ENCODE peak calls at places on chromosomes 13 and 19, in seven cellular contexts. Z, E, R, L, K, U and G are unnamed samples.

GRCh38 chr13:33963134-33963533 is 145.2 kb downstream of the RFC3 start:
- DNase-seq in Z (no peak), E (no peak), R (no peak), L (no peak), K (no peak), U (no peak), G (no peak)

GRCh38 chr13:110150384-110151091 is 156.4 kb downstream of the COL4A1 start:
- DNase-seq in Z (no peak), E (no peak), R (no peak), L (no peak), K (no peak), U (no peak), G (no peak)

GRCh38 chr13:113605461-113605860 is 20.9 kb downstream of the TFDP1 start:
- DNase-seq in Z (no peak), E (no peak), R (no peak), L (no peak), K (no peak), U (no peak), G (no peak)

GRCh38 chr13:20161275-20161950 is 561 bp upstream of the GJA3 start:
- DNase-seq in Z (no peak), E (peak; percentile 43), R (peak; percentile 61), L (no peak), K (no peak), U (no peak), G (no peak)

GRCh38 chr19:35095667-35096368 is 19.8 kb upstream of the FXYD3 start:
- DNase-seq in Z (peak; percentile 35), E (no peak), R (no peak), L (no peak), K (no peak), U (no peak), G (no peak)

GRCh38 chr13:20702945-20703784 is at the start of gene IL17D:
- DNase-seq in Z (peak; percentile 57), E (peak; percentile 76), R (peak; percentile 65), L (no peak), K (no peak), U (no peak), G (no peak)

GRCh38 chr19:40553885-40554857 is 22.5 kb upstream of the SHKBP1 start:
- DNase-seq in Z (no peak), E (no peak), R (peak; percentile 76), L (no peak), K (no peak), U (no peak), G (no peak)

GRCh38 chr13:95714142-95714832 is 37.3 kb downstream of the DNAJC3 start:
- DNase-seq in Z (no peak), E (no peak), R (no peak), L (no peak), K (no peak), U (no peak), G (peak; percentile 4)

GRCh38 chr19:14363203-14364097 is 17.8 kb upstream of the ADGRE5 start:
- DNase-seq in Z (peak; percentile 89), E (peak; percentile 58), R (peak; percentile 88), L (peak; percentile 77), K (peak; percentile 25), U (no peak), G (no peak)

GRCh38 chr19:29022165-29022564 is 190.8 kb downstream of the UQCRFS1 start:
- DNase-seq in Z (no peak), E (no peak), R (no peak), L (no peak), K (no peak), U (no peak), G (no peak)

DNA sequence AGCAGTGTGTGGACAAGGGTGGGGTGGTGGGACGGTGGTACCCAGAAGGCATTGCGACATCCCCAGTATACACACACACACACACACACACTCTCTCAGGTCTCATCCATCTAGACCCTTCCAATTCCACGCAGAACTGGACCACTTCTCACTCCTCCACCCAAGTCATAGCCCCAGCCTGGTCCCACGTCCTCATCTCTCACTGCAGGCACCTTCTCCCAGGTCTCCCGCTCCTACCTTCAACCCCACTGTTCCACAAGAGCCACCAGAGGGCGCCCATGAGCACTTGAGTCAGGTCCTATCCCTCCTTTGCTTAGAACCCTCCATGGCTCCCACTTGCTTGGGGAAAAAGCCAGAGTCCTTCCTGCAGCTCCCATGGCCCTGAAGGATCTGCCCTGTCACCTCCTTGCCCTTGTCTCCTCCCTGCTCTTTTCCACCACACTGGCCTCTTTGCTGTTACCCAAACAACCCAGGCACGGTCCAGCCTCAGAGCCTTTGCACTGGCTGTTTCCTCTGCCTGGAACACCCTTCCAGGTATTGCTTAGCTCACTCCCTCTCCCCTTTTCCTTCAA is 62.6 kb downstream of the IER2 start:
- DNase-seq in Z (peak; percentile 87), E (peak; percentile 72), R (peak; percentile 86), L (peak; percentile 56), K (peak; percentile 58), U (peak; percentile 20), G (no peak)
- TF ChIP-seq JUND in Z (no peak), E (no peak), R (no peak), L (no peak), K (no peak), U (no peak), G (no peak)

GRCh38 chr13:73765651-73766384 is 368.4 kb downstream of the KLF12 start:
- DNase-seq in Z (no peak), E (peak; percentile 59), R (peak; percentile 57), L (no peak), K (peak; percentile 75), U (no peak), G (peak; percentile 58)
- TF ChIP-seq JUND in Z (no peak), E (no peak), R (no peak), L (no peak), K (no peak), U (no peak), G (no peak)

GRCh38 chr13:101892296-101892695 is 439.8 kb downstream of the ITGBL1 start:
- DNase-seq in Z (no peak), E (no peak), R (no peak), L (no peak), K (no peak), U (no peak), G (no peak)

GRCh38 chr13:101893021-101893420 is 440.5 kb downstream of the ITGBL1 start:
- DNase-seq in Z (no peak), E (no peak), R (no peak), L (no peak), K (no peak), U (no peak), G (no peak)
- TF ChIP-seq JUND in Z (no peak), E (no peak), R (no peak), L (no peak), K (no peak), U (no peak), G (no peak)

GRCh38 chr19:50546527-50547221 is 21.6 kb downstream of the LRRC4B start:
- DNase-seq in Z (no peak), E (no peak), R (no peak), L (no peak), K (no peak), U (no peak), G (no peak)

GRCh38 chr19:50537769-50538230 is 24.1 kb upstream of the ASPDH start:
- DNase-seq in Z (peak; percentile 89), E (peak; percentile 93), R (peak; percentile 99), L (peak; percentile 79), K (peak; percentile 65), U (no peak), G (peak; percentile 82)

GRCh38 chr19:50547385-50548190 is 20.6 kb downstream of the LRRC4B start:
- DNase-seq in Z (no peak), E (peak; percentile 64), R (no peak), L (no peak), K (no peak), U (no peak), G (no peak)

GRCh38 chr19:50548191-50549058 is 19.8 kb downstream of the LRRC4B start:
- DNase-seq in Z (no peak), E (no peak), R (no peak), L (no peak), K (no peak), U (no peak), G (no peak)

GRCh38 chr19:50542825-50543428 is 25.3 kb downstream of the LRRC4B start:
- DNase-seq in Z (no peak), E (no peak), R (no peak), L (no peak), K (no peak), U (no peak), G (no peak)
- TF ChIP-seq JUND in Z (no peak), E (no peak), R (no peak), L (no peak), K (no peak), U (no peak), G (no peak)

DNA sequence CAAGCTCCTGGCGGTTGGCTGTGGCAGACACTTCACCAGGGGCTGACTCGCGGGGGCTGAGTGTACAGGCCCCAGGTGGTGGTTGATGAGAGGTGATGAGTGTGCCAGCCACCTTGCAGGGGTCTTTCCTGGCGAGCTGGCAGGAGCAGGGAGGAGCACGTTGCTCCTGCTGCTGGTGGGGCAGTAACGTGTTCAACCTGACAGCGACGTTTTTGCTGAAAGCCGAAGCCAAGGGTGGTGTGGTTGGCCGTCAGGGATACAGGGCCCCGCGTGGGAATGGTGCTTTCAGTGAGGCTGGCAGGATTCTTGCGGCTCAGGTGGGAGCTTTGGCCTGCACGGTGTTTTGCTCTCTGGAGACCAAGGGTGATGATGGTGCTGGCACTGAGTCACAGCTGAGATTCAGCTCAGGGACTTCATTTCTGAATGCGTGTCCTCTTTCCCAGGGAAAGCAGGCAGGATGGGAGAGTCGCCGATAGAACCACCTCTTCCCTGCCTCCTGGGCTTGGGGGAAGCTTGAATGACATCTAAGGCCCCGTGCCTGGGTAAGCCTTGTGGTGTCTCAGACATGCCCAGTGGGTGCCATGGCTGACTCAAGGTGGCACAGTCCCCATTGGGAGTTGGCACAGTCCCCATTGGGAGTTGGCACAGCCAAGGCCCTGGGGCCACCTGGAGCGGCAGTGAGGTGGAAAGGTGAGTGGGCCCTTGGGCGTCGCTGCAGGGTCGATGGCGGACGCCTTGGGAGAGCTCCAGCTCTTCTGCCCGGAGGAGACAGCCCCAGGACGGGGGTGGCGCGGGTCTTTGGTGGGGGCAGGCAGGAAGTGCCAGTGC is 8.8 kb downstream of the DAZAP1 start:
- DNase-seq in Z (no peak), E (no peak), R (no peak), L (no peak), K (no peak), U (no peak), G (no peak)
- TF ChIP-seq JUND in Z (no peak), E (no peak), R (no peak), L (no peak), K (no peak), U (no peak), G (no peak)

GRCh38 chr19:2157452-2157851 is 6.1 kb upstream of the AP3D1 start:
- DNase-seq in Z (no peak), E (no peak), R (no peak), L (no peak), K (no peak), U (no peak), G (no peak)

GRCh38 chr19:2149980-2150793 is 1.2 kb downstream of the AP3D1 start:
- DNase-seq in Z (peak; percentile 50), E (peak; percentile 44), R (no peak), L (no peak), K (no peak), U (no peak), G (peak; percentile 37)

GRCh38 chr19:2151339-2152229 is at the start of gene AP3D1:
- DNase-seq in Z (peak; percentile 97), E (peak; percentile 100), R (peak; percentile 99), L (peak; percentile 99), K (peak; percentile 98), U (peak; percentile 98), G (peak; percentile 99)

GRCh38 chr19:2150794-2151338 is 500 bp downstream of the AP3D1 start:
- DNase-seq in Z (peak; percentile 65), E (no peak), R (peak; percentile 69), L (no peak), K (no peak), U (no peak), G (no peak)

GRCh38 chr19:2154587-2155075 is 3.3 kb upstream of the AP3D1 start:
- DNase-seq in Z (no peak), E (no peak), R (no peak), L (no peak), K (no peak), U (no peak), G (peak; percentile 63)
- TF ChIP-seq JUND in Z (no peak), E (no peak), R (no peak), L (no peak), K (no peak), U (no peak), G (peak; percentile 89)